ENCODE peak calls at places on chromosomes 11 and 22, in six cellular contexts. V is lower lobe of right lung, H is dorsolateral prefrontal cortex, G is progenitor cell of endocrine pancreas, R is HepG2, F is esophagus squamous epithelium. E is an unnamed sample.

GRCh38 chr11:45045692-45046471 is 95.2 kb upstream of the TP53I11 start:
- DNase-seq in V (peak; percentile 74), H (no peak), G (no peak), R (no peak), F (no peak), E (no peak)

GRCh38 chr11:61058583-61059259 is 43.6 kb upstream of the CD5 start:
- DNase-seq in V (no peak), H (no peak), G (no peak), R (no peak), F (no peak), E (no peak)

GRCh38 chr11:117232911-117233409 is 489 bp downstream of the RNF214 start:
- DNase-seq in V (peak; percentile 63), H (no peak), G (peak; percentile 35), R (no peak), F (no peak), E (no peak)

GRCh38 chr11:19268901-19269300 is 28.2 kb upstream of the E2F8 start:
- DNase-seq in V (no peak), H (no peak), G (no peak), R (no peak), F (no peak), E (no peak)

GRCh38 chr11:12248330-12248729 is 129.0 kb upstream of the PARVA start:
- DNase-seq in V (peak; percentile 97), H (peak; percentile 86), G (peak; percentile 48), R (peak; percentile 69), F (no peak), E (no peak)

GRCh38 chr11:12276356-12276755 is 101.0 kb upstream of the PARVA start:
- DNase-seq in V (no peak), H (no peak), G (no peak), R (no peak), F (no peak), E (no peak)

GRCh38 chr22:18110194-18110943 is at the start of gene TUBA8:
- DNase-seq in V (no peak), H (no peak), G (peak; percentile 15), R (no peak), F (no peak), E (no peak)

GRCh38 chr11:46420513-46420912 is 28.9 kb upstream of the CHRM4 start:
- DNase-seq in V (no peak), H (no peak), G (no peak), R (no peak), F (no peak), E (no peak)

GRCh38 chr22:36299295-36299694 is 46.4 kb downstream of the APOL1 start:
- DNase-seq in V (no peak), H (no peak), G (no peak), R (no peak), F (no peak), E (no peak)

GRCh38 chr11:43404836-43405479 is 46.2 kb downstream of the TTC17 start:
- DNase-seq in V (no peak), H (no peak), G (no peak), R (no peak), F (no peak), E (no peak)

GRCh38 chr22:45320326-45320976 is 10.7 kb downstream of the FAM118A start:
- DNase-seq in V (no peak), H (no peak), G (no peak), R (no peak), F (no peak), E (no peak)

GRCh38 chr11:1335811-1336761 is 26.7 kb upstream of the TOLLIP start:
- DNase-seq in V (peak; percentile 79), H (peak; percentile 56), G (peak; percentile 46), R (peak; percentile 26), F (no peak), E (peak; percentile 59)

GRCh38 chr11:43268161-43268560 is 43.6 kb upstream of the API5 start:
- DNase-seq in V (no peak), H (no peak), G (no peak), R (no peak), F (no peak), E (no peak)

GRCh38 chr11:45180158-45180887 is 33.9 kb downstream of the PRDM11 start:
- DNase-seq in V (peak; percentile 64), H (no peak), G (peak; percentile 56), R (no peak), F (no peak), E (no peak)

GRCh38 chr22:29205598-29206371 is at the start of gene EMID1:
- DNase-seq in V (peak; percentile 59), H (no peak), G (peak; percentile 53), R (no peak), F (no peak), E (no peak)

GRCh38 chr11:18723991-18724390 is 2.0 kb downstream of the IGSF22 start:
- DNase-seq in V (no peak), H (peak; percentile 50), G (no peak), R (no peak), F (no peak), E (no peak)

GRCh38 chr11:1059759-1060158 is 14.9 kb upstream of the MUC2 start:
- DNase-seq in V (no peak), H (no peak), G (peak; percentile 8), R (no peak), F (no peak), E (no peak)

GRCh38 chr22:42344391-42344861 is 74.0 kb upstream of the TCF20 start:
- DNase-seq in V (no peak), H (peak; percentile 90), G (no peak), R (no peak), F (no peak), E (no peak)

GRCh38 chr11:110447897-110448522 is 18.3 kb downstream of the FDX1 start:
- DNase-seq in V (no peak), H (no peak), G (no peak), R (no peak), F (no peak), E (no peak)

GRCh38 chr11:69911310-69912160 is 92.3 kb upstream of the FGF3 start:
- DNase-seq in V (peak; percentile 37), H (no peak), G (no peak), R (no peak), F (no peak), E (no peak)

GRCh38 chr22:35174398-35174797 is 82.9 kb upstream of the HMGXB4 start:
- DNase-seq in V (no peak), H (no peak), G (no peak), R (no peak), F (no peak), E (no peak)

DNA sequence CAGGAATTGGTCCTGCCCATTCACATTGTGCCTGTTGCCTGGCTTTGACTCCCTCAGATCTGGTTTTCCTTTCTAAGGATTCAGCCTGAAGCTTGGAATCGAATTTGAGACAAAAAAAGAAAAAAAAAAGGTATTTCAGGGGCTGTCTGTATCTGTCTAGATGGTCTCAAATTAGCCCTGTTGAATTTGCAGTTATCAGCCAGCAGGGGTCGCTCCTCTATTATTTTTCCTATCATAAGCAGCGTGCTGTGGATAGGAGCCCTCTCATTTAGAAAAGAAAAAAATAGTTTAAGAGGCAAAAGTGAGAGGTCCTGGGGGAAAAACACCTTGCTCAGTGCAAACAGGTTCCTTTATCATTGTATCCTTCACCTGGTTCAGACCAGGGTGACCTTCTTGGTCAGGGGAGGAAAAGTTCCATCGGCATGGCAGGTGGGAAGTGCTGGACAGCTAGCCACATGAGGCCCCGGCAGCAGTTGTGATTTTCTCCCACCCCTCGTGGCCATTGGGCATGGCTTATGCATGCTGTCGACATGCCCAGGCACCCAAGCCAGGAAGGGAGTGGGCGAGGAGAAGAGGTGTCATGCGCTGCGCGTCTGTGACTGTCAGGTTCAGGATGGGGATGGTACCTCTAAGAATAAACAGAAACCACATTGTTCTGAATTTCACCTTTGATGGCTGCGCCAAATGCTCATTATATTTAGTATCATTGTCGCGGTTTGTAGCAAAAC is 13.1 kb downstream of the OR5AK2 start:
- DNase-seq in V (no peak), H (no peak), G (no peak), R (no peak), F (no peak), E (no peak)
- TF ChIP-seq CTCF in V (no peak), H (no peak), G (peak; percentile 28), R (no peak), F (no peak), E (peak; percentile 20)

DNA sequence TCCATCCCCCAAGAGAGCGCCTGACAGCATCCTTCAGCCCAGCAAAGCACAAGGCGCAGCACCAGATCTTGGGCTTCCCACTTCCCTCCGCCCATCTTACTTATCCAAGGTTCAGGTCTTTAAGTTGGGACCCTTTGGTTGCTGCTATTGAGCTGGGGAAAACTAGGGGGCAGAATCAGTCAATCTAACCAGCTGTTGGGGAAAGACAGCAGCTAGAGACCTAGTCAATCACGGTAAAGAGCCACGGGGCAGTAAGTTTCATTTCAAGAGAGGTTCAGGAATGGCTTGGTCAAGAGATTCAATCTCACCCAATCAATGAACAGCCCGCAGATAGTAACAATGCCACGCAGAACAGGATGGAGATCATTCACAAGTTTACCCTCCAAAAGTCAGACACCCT is 1.7 kb downstream of the ABTB2 start:
- DNase-seq in V (no peak), H (no peak), G (no peak), R (no peak), F (no peak), E (no peak)
- TF ChIP-seq CTCF in V (no peak), H (no peak), G (no peak), R (peak; percentile 39), F (no peak), E (no peak)

GRCh38 chr11:86637976-86638375 is 34.4 kb downstream of the ME3 start:
- DNase-seq in V (no peak), H (no peak), G (no peak), R (no peak), F (no peak), E (no peak)

GRCh38 chr11:86629070-86629706 is 43.2 kb downstream of the ME3 start:
- DNase-seq in V (no peak), H (no peak), G (no peak), R (no peak), F (no peak), E (no peak)

GRCh38 chr11:86636275-86636674 is 36.1 kb downstream of the ME3 start:
- DNase-seq in V (no peak), H (no peak), G (no peak), R (no peak), F (no peak), E (no peak)

GRCh38 chr11:86627776-86628455 is 44.5 kb downstream of the ME3 start:
- DNase-seq in V (no peak), H (peak; percentile 37), G (no peak), R (no peak), F (no peak), E (no peak)

GRCh38 chr11:86632499-86633269 is 39.7 kb downstream of the ME3 start:
- DNase-seq in V (no peak), H (no peak), G (no peak), R (peak; percentile 28), F (no peak), E (peak; percentile 85)
- TF ChIP-seq CTCF in V (peak; percentile 14), H (no peak), G (no peak), R (peak; percentile 48), F (no peak), E (peak; percentile 52)

DNA sequence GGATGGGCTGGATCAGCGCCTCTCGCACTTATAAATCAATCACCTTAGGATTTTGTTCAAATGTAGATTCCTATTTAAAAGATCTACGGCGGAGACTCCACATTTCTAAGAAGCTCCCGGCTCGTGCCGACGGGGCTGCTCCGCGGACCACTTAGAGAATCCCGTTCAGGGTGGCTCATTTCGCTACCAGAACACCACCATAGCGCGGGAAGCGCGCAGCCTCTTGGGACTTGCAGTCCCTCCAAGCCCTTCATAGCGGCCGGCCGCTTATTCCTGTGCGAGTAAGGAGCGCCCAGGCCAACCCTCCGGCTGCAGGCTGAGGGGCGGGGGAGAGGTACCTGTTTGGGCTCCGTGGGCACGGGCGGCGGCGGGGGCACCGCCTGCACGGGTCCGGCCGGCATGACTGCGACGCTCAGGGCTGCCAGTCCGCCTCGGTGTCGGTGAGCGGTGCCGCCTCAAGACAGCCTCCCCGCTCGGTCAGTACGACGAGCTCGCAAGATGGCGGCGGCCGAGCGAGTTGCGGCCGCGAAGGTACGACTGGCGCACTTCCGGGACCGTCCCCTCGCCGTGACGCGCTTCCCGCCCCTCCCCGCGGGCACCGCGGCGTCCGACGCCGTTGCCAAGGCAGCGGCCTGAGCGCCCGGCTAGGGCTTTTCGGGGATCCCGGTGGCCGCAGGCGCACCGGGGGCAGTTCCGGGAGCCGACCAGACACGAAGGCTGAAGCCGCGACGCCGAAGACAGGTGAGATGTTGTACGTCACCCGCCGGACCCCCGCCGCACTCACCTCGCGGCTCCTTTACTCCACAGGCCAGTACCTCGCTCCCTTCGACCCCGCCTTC is at the start of the genes CCDC157 and SF3A1:
- DNase-seq in V (peak; percentile 95), H (peak; percentile 81), G (peak; percentile 71), R (peak; percentile 88), F (peak; percentile 69), E (peak; percentile 45)
- TF ChIP-seq CTCF in V (no peak), H (peak; percentile 48), G (no peak), R (peak; percentile 19), F (no peak), E (no peak)